ENCODE peak calls at places on chromosome 16, in eight cellular contexts. Z is epithelial cell of esophagus, D is posterior cingulate gyrus, P is HCEC 1CT, G is NCI-H460, V is GM23248, W is AG09309, C is nephron progenitor cell. Q is an unnamed sample.

GRCh38 chr16:85561248-85562101 is 51.6 kb upstream of the GSE1 start:
- DNase-seq in V (no peak), D (no peak), W (no peak), C (no peak), Z (no peak), G (no peak), P (no peak), Q (peak; percentile 73)

GRCh38 chr16:22813946-22814325 is at the start of gene HS3ST2:
- DNase-seq in V (peak; percentile 59), G (no peak), C (peak; percentile 72), W (no peak), Z (peak; percentile 80), P (no peak), D (peak; percentile 92), Q (peak; percentile 3)

GRCh38 chr16:3183445-3184139 is 4.4 kb upstream of the OR1F1 start:
- DNase-seq in P (no peak), C (peak; percentile 23), D (no peak), V (peak; percentile 17), W (no peak), G (no peak), Z (no peak), Q (peak; percentile 18)

GRCh38 chr16:14302399-14303181 is 231.5 kb downstream of the MRTFB start:
- DNase-seq in D (no peak), C (peak; percentile 66), Z (no peak), G (no peak), V (peak; percentile 69), P (peak; percentile 21), W (no peak), Q (peak; percentile 22)

GRCh38 chr16:50671644-50672260 is 9.4 kb downstream of the SNX20 start:
- DNase-seq in W (no peak), Z (peak; percentile 59), P (no peak), G (peak; percentile 17), D (no peak), C (peak; percentile 38), V (no peak), Q (peak; percentile 59)

GRCh38 chr16:66435896-66436295 is 8.8 kb downstream of the BEAN1 start:
- DNase-seq in C (no peak), V (no peak), D (no peak), W (no peak), G (no peak), P (no peak), Z (no peak), Q (no peak)

GRCh38 chr16:74035816-74036215 is 260.8 kb upstream of the PSMD7 start:
- DNase-seq in V (peak; percentile 30), W (no peak), Z (peak; percentile 4), C (no peak), D (no peak), G (no peak), P (no peak), Q (no peak)

GRCh38 chr16:81927561-81928185 is 83.6 kb downstream of the SDR42E1 start:
- DNase-seq in D (no peak), G (no peak), W (no peak), V (no peak), C (no peak), Z (no peak), P (no peak), Q (no peak)

Q was measured in trophoblast cell.